ENCODE peak calls at places on chromosomes 12 and 14, in four cellular contexts. Q is OCI-LY7, C is kidney, E is ascending aorta. I is an unnamed sample.
A peak's percentile ranks its signal among the peaks of the same experiment; 100 is the strongest.

GRCh38 chr14:85531141-85531593 is 1.2 kb downstream of the FLRT2 start:
- DNase-seq in Q (no peak), C (peak; percentile 83), E (peak; percentile 72), I (no peak)

GRCh38 chr12:96094201-96094600 is 58.8 kb upstream of the LTA4H start:
- DNase-seq in Q (no peak), C (no peak), E (no peak), I (no peak)

GRCh38 chr14:34437729-34438080 is 24.3 kb downstream of the SPTSSA start:
- DNase-seq in Q (no peak), C (no peak), E (no peak), I (no peak)

GRCh38 chr14:80974338-80975078 is 19.1 kb downstream of the TSHR start:
- DNase-seq in Q (no peak), C (no peak), E (no peak), I (no peak)

GRCh38 chr12:128811806-128812205 is 12.0 kb downstream of the SLC15A4 start:
- DNase-seq in Q (no peak), C (no peak), E (no peak), I (no peak)

GRCh38 chr14:49946320-49947141 is 53.6 kb downstream of the ARF6 start:
- DNase-seq in Q (peak; percentile 30), C (no peak), E (no peak), I (peak; percentile 49)

GRCh38 chr14:49303952-49304516 is 282.1 kb downstream of the RPS29 start:
- DNase-seq in Q (peak; percentile 10), C (no peak), E (no peak), I (no peak)

GRCh38 chr12:25052191-25053020 is 103.5 kb upstream of the BCAT1 start:
- DNase-seq in Q (peak; percentile 95), C (no peak), E (no peak), I (peak; percentile 31)

GRCh38 chr14:21097616-21098133 is 780 bp downstream of the ZNF219 start:
- DNase-seq in Q (peak; percentile 37), C (peak; percentile 75), E (peak; percentile 68), I (peak; percentile 62)

GRCh38 chr12:85833558-85833957 is 2.7 kb downstream of the RASSF9 start:
- DNase-seq in Q (no peak), C (no peak), E (no peak), I (no peak)

GRCh38 chr12:40963761-40964160 is 224.4 kb upstream of the PDZRN4 start:
- DNase-seq in Q (no peak), C (no peak), E (no peak), I (no peak)

GRCh38 chr12:121250359-121250758 is 40.4 kb downstream of the P2RX4 start:
- DNase-seq in Q (no peak), C (peak; percentile 32), E (no peak), I (no peak)

GRCh38 chr14:100552524-100553125 is 34.6 kb downstream of the BEGAIN start:
- DNase-seq in Q (no peak), C (no peak), E (no peak), I (no peak)

GRCh38 chr12:106879612-106880011 is 76.1 kb upstream of the TMEM263 start:
- DNase-seq in Q (no peak), C (no peak), E (no peak), I (no peak)

GRCh38 chr14:79732911-79733310 is 478.4 kb downstream of the DIO2 start:
- DNase-seq in Q (no peak), C (no peak), E (no peak), I (no peak)

GRCh38 chr14:32017587-32017986 is 59.5 kb upstream of the ARHGAP5 start:
- DNase-seq in Q (no peak), C (no peak), E (no peak), I (no peak)

GRCh38 chr12:119486599-119487154 is 106.9 kb upstream of the TMEM233 start:
- DNase-seq in Q (no peak), C (no peak), E (no peak), I (no peak)

GRCh38 chr14:50085570-50086315 is 30.6 kb downstream of the VCPKMT start:
- DNase-seq in Q (peak; percentile 79), C (no peak), E (no peak), I (no peak)

GRCh38 chr12:18868673-18869072 is 130.8 kb downstream of the CAPZA3 start:
- DNase-seq in Q (no peak), C (no peak), E (no peak), I (no peak)

GRCh38 chr14:90849787-90850444 is 33.7 kb upstream of the TTC7B start:
- DNase-seq in Q (no peak), C (no peak), E (no peak), I (no peak)

GRCh38 chr14:104676130-104676693 is 13.2 kb upstream of the INF2 start:
- DNase-seq in Q (no peak), C (no peak), E (peak; percentile 61), I (no peak)

GRCh38 chr12:98320026-98320425 is 195.4 kb upstream of the TMPO start:
- DNase-seq in Q (no peak), C (no peak), E (no peak), I (no peak)

GRCh38 chr14:51846631-51847488 is 13.6 kb upstream of the GNG2 start:
- DNase-seq in Q (peak; percentile 96), C (peak; percentile 78), E (peak; percentile 75), I (peak; percentile 67)

GRCh38 chr12:112208511-112208910 is 83.2 kb downstream of the TRAFD1 start:
- DNase-seq in Q (no peak), C (no peak), E (no peak), I (no peak)

GRCh38 chr14:78363008-78363407 is 192.8 kb downstream of the NRXN3 start:
- DNase-seq in Q (no peak), C (no peak), E (no peak), I (no peak)

GRCh38 chr12:44000309-44000952 is 164.6 kb downstream of the TMEM117 start:
- DNase-seq in Q (peak; percentile 55), C (no peak), E (no peak), I (no peak)

GRCh38 chr12:58957298-58957697 is 37.0 kb upstream of the LRIG3 start:
- DNase-seq in Q (no peak), C (no peak), E (no peak), I (no peak)

GRCh38 chr14:100838493-100839440 is 12.8 kb downstream of the MEG3 start:
- DNase-seq in Q (no peak), C (peak; percentile 31), E (no peak), I (no peak)

GRCh38 chr12:47415054-47415453 is 290.8 kb downstream of the RPAP3 start:
- DNase-seq in Q (no peak), C (no peak), E (no peak), I (no peak)

GRCh38 chr14:85590784-85591183 is 60.8 kb downstream of the FLRT2 start:
- DNase-seq in Q (no peak), C (no peak), E (no peak), I (no peak)

GRCh38 chr14:51547260-51547659 is 104.5 kb upstream of the FRMD6 start:
- DNase-seq in Q (no peak), C (no peak), E (peak; percentile 88), I (peak; percentile 22)

GRCh38 chr14:32593290-32593942 is 264.3 kb downstream of the AKAP6 start:
- DNase-seq in Q (no peak), C (no peak), E (no peak), I (no peak)

GRCh38 chr12:112283541-112283940 is 98.7 kb downstream of the HECTD4 start:
- DNase-seq in Q (no peak), C (no peak), E (no peak), I (no peak)

GRCh38 chr12:23564454-23564853 is 385.0 kb downstream of the SOX5 start:
- DNase-seq in Q (no peak), C (no peak), E (no peak), I (no peak)

GRCh38 chr14:71720978-71721624 is 211.1 kb upstream of the RGS6 start:
- DNase-seq in Q (peak; percentile 30), C (no peak), E (no peak), I (peak; percentile 14)
- TF ChIP-seq CTCF in Q (peak; percentile 76), C (peak; percentile 71), E (peak; percentile 13), I (peak; percentile 29)

GRCh38 chr12:104285740-104286537 is 17.6 kb upstream of the EID3 start:
- DNase-seq in Q (peak; percentile 65), C (no peak), E (no peak), I (peak; percentile 57)
- H3K4me3 ChIP-seq in Q (peak overlapping the region; percentile 99), C (peak overlapping the region; percentile 87), E (peak overlapping the region; percentile 70), I (peak overlapping the region; percentile 55)

DNA sequence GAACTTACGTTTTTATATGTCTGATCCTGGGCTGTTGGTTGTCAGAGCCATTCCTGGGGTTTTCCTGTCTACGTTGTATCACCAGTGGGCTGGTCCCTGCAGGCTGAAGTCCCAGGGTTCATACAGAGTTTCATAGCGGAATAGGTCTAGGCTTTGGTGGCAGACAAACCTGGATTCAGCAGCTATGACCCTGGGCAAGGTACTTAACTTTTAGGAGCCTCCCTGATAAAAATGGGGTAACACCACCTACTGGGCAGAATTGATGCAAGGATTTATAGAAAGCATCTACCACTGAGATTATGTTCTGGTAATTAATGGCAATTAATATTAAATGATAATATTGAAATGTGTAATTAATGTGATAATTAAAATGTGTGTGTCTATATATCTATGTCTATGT is 141.2 kb downstream of the SYNE2 start:
- DNase-seq in Q (peak; percentile 25), C (no peak), E (no peak), I (no peak)
- TF ChIP-seq CTCF in Q (peak; percentile 65), C (no peak), E (no peak), I (peak; percentile 12)

GRCh38 chr12:56221757-56222530 is at the start of gene RNF41:
- DNase-seq in Q (peak; percentile 95), C (peak; percentile 99), E (peak; percentile 99), I (peak; percentile 98)

GRCh38 chr12:56222531-56222895 is 791 bp upstream of the RNF41 start:
- DNase-seq in Q (no peak), C (no peak), E (no peak), I (no peak)

GRCh38 chr12:56220611-56221232 is 1.0 kb downstream of the RNF41 start:
- DNase-seq in Q (peak; percentile 71), C (no peak), E (no peak), I (no peak)

GRCh38 chr12:56221233-56221756 is 427 bp downstream of the RNF41 start:
- DNase-seq in Q (no peak), C (peak; percentile 88), E (peak; percentile 91), I (peak; percentile 59)

GRCh38 chr12:56219840-56220239 is 1.9 kb downstream of the RNF41 start:
- DNase-seq in Q (no peak), C (no peak), E (no peak), I (no peak)
- H3K4me3 ChIP-seq in Q (peak overlapping the region; percentile 81), C (no peak overlapping the region), E (no peak overlapping the region), I (no peak overlapping the region)

GRCh38 chr12:8779281-8779680 is 43.1 kb upstream of the A2ML1 start:
- DNase-seq in Q (no peak), C (no peak), E (no peak), I (no peak)

GRCh38 chr12:8781326-8781725 is 41.1 kb upstream of the A2ML1 start:
- DNase-seq in Q (no peak), C (no peak), E (no peak), I (no peak)

GRCh38 chr12:8779862-8780261 is 42.6 kb upstream of the A2ML1 start:
- DNase-seq in Q (no peak), C (no peak), E (no peak), I (no peak)

GRCh38 chr12:8784464-8784863 is 38.0 kb upstream of the A2ML1 start:
- DNase-seq in Q (no peak), C (no peak), E (no peak), I (no peak)

GRCh38 chr12:8780389-8780788 is 42.0 kb upstream of the A2ML1 start:
- DNase-seq in Q (peak; percentile 33), C (no peak), E (no peak), I (no peak)
- TF ChIP-seq CTCF in Q (peak; percentile 67), C (no peak), E (no peak), I (no peak)

I was measured in transverse colon.